ENCODE peak calls at places on chromosomes 5 and 9, in four cellular contexts. V is NCI-H1417 treated with DMSO at 0.1 percent for 48 hours, U is mesenchymal stem cell, B is iPS-NIHi11. E is an unnamed sample.

GRCh38 chr5:116395708-116396203 is 178.9 kb downstream of the SEMA6A start:
- DNase-seq in B (no peak), V (no peak), U (no peak), E (no peak)

GRCh38 chr5:28065664-28066063 is 1027.3 kb upstream of the CDH9 start:
- DNase-seq in V (no peak), B (no peak), U (no peak), E (no peak)

GRCh38 chr5:142945321-142945720 is 175.1 kb downstream of the ARHGAP26 start:
- DNase-seq in V (no peak), B (no peak), U (no peak), E (no peak)

GRCh38 chr5:142671801-142672200 is 14.1 kb downstream of the FGF1 start:
- DNase-seq in B (no peak), V (no peak), U (peak; percentile 67), E (no peak)

GRCh38 chr5:14501353-14502162 is 80.0 kb upstream of the OTULINL start:
- DNase-seq in B (no peak), V (peak; percentile 89), U (no peak), E (no peak)

GRCh38 chr5:173963867-173964429 is 25.0 kb upstream of the C5orf47 start:
- DNase-seq in V (no peak), U (no peak), B (peak; percentile 75), E (peak; percentile 85)

GRCh38 chr9:135498381-135499126 is 1.9 kb upstream of the MRPS2 start:
- DNase-seq in V (no peak), U (no peak), B (no peak), E (no peak)

GRCh38 chr5:160039810-160040470 is 31.0 kb downstream of the TTC1 start:
- DNase-seq in U (peak; percentile 60), B (no peak), V (no peak), E (no peak)

GRCh38 chr5:72138943-72139467 is 31.7 kb downstream of the MAP1B start:
- DNase-seq in U (peak; percentile 83), V (no peak), B (no peak), E (no peak)

GRCh38 chr9:112793213-112793810 is 42.8 kb downstream of the SNX30 start:
- DNase-seq in U (peak; percentile 61), V (no peak), B (peak; percentile 75), E (peak; percentile 45)